ENCODE peak calls at places on chromosomes 6 and 20, in nine cellular contexts. G is psoas muscle, Z is lower lobe of right lung, J is OCI-LY7, A is thoracic aorta, L is neural progenitor cell, O is heart right ventricle, U is adrenal gland, C is PC-3. F is an unnamed sample.

GRCh38 chr6:77987035-77987384 is 334.2 kb downstream of the MEI4 start:
- DNase-seq in G (no peak), Z (no peak), J (no peak), A (no peak), L (no peak), O (no peak), U (no peak), C (no peak), F (no peak)

GRCh38 chr6:1286972-1287600 is 24.8 kb upstream of the FOXQ1 start:
- DNase-seq in G (no peak), Z (peak; percentile 87), J (no peak), A (no peak), L (no peak), O (no peak), U (no peak), C (peak; percentile 82), F (no peak)

GRCh38 chr6:160030103-160030502 is 61.2 kb downstream of the IGF2R start:
- DNase-seq in G (peak; percentile 95), Z (peak; percentile 88), J (no peak), A (peak; percentile 62), L (peak; percentile 80), O (peak; percentile 93), U (peak; percentile 80), C (peak; percentile 91), F (peak; percentile 83)

GRCh38 chr20:23419995-23420901 is 1.0 kb downstream of the NAPB start:
- DNase-seq in G (peak; percentile 68), Z (peak; percentile 78), J (peak; percentile 45), A (no peak), L (peak; percentile 40), O (no peak), U (peak; percentile 66), C (peak; percentile 61), F (peak; percentile 76)

GRCh38 chr6:85472744-85473143 is 22.9 kb downstream of the NT5E start:
- DNase-seq in G (no peak), Z (no peak), J (no peak), A (no peak), L (no peak), O (no peak), U (no peak), C (peak; percentile 68), F (no peak)

GRCh38 chr6:52834481-52834880 is 6.1 kb downstream of the GSTA5 start:
- DNase-seq in G (no peak), Z (no peak), J (no peak), A (no peak), L (no peak), O (no peak), U (no peak), C (peak; percentile 77), F (no peak)

GRCh38 chr20:62066339-62066982 is 780 bp upstream of the TAF4 start:
- DNase-seq in G (peak; percentile 72), Z (peak; percentile 73), J (peak; percentile 62), A (no peak), L (peak; percentile 88), O (peak; percentile 34), U (peak; percentile 60), C (peak; percentile 54), F (no peak)

GRCh38 chr6:104940881-104941693 is 15.8 kb upstream of the LIN28B start:
- DNase-seq in G (peak; percentile 63), Z (peak; percentile 45), J (no peak), A (no peak), L (peak; percentile 94), O (no peak), U (peak; percentile 31), C (peak; percentile 16), F (no peak)

GRCh38 chr6:145823322-145823944 is 8.8 kb upstream of the FBXO30 start:
- DNase-seq in G (no peak), Z (no peak), J (no peak), A (no peak), L (no peak), O (no peak), U (no peak), C (no peak), F (no peak)

GRCh38 chr20:25327521-25328235 is 63.0 kb downstream of the ABHD12 start:
- DNase-seq in G (no peak), Z (no peak), J (no peak), A (no peak), L (no peak), O (no peak), U (no peak), C (no peak), F (no peak)

GRCh38 chr6:138818496-138819194 is 22.8 kb downstream of the ECT2L start:
- DNase-seq in G (no peak), Z (no peak), J (peak; percentile 69), A (no peak), L (no peak), O (no peak), U (no peak), C (peak; percentile 61), F (no peak)

GRCh38 chr6:31122803-31123706 is 2.8 kb upstream of the CDSN start:
- DNase-seq in G (peak; percentile 89), Z (peak; percentile 63), J (no peak), A (no peak), L (no peak), O (peak; percentile 81), U (peak; percentile 79), C (no peak), F (no peak)

GRCh38 chr20:62186887-62187866 is 4.3 kb downstream of the MTG2 start:
- DNase-seq in G (no peak), Z (no peak), J (no peak), A (no peak), L (no peak), O (no peak), U (no peak), C (peak; percentile 8), F (no peak)

GRCh38 chr6:149766156-149766768 is 16.7 kb downstream of the PCMT1 start:
- DNase-seq in G (no peak), Z (no peak), J (no peak), A (no peak), L (no peak), O (peak; percentile 33), U (no peak), C (peak; percentile 51), F (no peak)

GRCh38 chr6:44116643-44117382 is 10.4 kb downstream of the MRPL14 start:
- DNase-seq in G (no peak), Z (no peak), J (no peak), A (no peak), L (no peak), O (no peak), U (no peak), C (peak; percentile 86), F (no peak)

GRCh38 chr6:114144887-114145851 is 174.2 kb upstream of the HDAC2 start:
- DNase-seq in G (no peak), Z (no peak), J (no peak), A (no peak), L (peak; percentile 52), O (no peak), U (no peak), C (no peak), F (no peak)

DNA sequence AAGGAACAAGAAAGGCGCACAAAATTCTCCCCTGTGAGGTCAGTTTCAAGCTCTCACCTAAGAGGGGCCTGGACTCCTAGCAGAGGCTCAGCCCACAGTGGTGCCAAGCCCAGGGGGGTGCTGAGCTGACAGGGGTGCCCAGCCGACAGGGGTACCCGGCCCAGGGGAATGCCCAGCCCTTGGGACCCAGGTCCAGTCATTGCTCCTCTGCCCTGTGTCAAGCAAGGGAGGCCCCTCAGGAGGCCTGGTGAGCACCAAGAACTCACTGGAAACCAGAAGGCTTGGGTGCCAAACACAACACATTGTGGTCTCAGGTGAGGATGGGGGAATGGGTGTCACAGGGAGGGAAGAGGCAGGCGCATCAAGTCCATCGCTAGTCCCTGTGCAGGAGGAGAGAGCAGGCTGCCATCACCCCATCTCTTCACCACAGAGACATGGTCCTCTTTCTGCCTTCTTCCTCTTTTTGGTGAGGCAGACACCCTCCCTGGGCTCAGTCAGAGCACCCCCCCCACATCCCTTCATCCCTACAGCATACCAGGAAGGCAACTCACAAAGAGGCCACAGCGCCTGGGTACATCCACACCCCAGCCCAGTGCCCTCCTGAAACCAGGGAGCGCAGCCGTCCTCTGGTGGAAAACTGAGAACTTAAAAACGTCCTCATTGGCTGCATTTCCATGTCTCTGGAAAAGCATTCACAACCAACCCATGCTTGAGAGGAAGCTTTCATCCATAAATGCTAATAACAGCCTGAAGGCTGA is 111.3 kb downstream of the BANF2 start:
- DNase-seq in G (no peak), Z (no peak), J (peak; percentile 27), A (no peak), L (no peak), O (no peak), U (no peak), C (no peak), F (no peak)
- H3K27ac ChIP-seq in G (no peak overlapping the region), Z (no peak overlapping the region), J (no peak overlapping the region), A (no peak overlapping the region), L (no peak overlapping the region), O (no peak overlapping the region), U (no peak overlapping the region), C (no peak overlapping the region), F (no peak overlapping the region)

GRCh38 chr6:165616116-165616515 is 46.9 kb downstream of the PDE10A start:
- DNase-seq in G (no peak), Z (no peak), J (no peak), A (no peak), L (no peak), O (peak; percentile 67), U (no peak), C (no peak), F (no peak)
- H3K4me3 ChIP-seq in G (peak overlapping the region; percentile 53), Z (no peak overlapping the region), J (no peak overlapping the region), A (peak overlapping the region; percentile 32), L (no peak overlapping the region), O (peak overlapping the region; percentile 44), U (no peak overlapping the region), C (no peak overlapping the region), F (peak overlapping the region; percentile 0)

GRCh38 chr20:10699506-10699905 is 25.7 kb upstream of the JAG1 start:
- DNase-seq in G (no peak), Z (no peak), J (no peak), A (no peak), L (no peak), O (no peak), U (no peak), C (no peak), F (no peak)
- H3K27ac ChIP-seq in G (no peak overlapping the region), Z (no peak overlapping the region), J (no peak overlapping the region), A (no peak overlapping the region), L (no peak overlapping the region), O (no peak overlapping the region), U (no peak overlapping the region), C (no peak overlapping the region), F (no peak overlapping the region)

GRCh38 chr6:108123946-108124345 is 41.9 kb upstream of the NR2E1 start:
- DNase-seq in G (no peak), Z (no peak), J (no peak), A (no peak), L (peak; percentile 67), O (no peak), U (no peak), C (no peak), F (no peak)

GRCh38 chr6:108132863-108133262 is 33.0 kb upstream of the NR2E1 start:
- DNase-seq in G (no peak), Z (no peak), J (no peak), A (no peak), L (no peak), O (no peak), U (no peak), C (no peak), F (no peak)

GRCh38 chr6:108123516-108123929 is 42.3 kb upstream of the NR2E1 start:
- DNase-seq in G (no peak), Z (no peak), J (no peak), A (no peak), L (peak; percentile 31), O (no peak), U (no peak), C (no peak), F (no peak)

GRCh38 chr6:108127056-108127455 is 38.8 kb upstream of the NR2E1 start:
- DNase-seq in G (no peak), Z (no peak), J (no peak), A (no peak), L (no peak), O (no peak), U (no peak), C (no peak), F (no peak)

GRCh38 chr6:108127826-108128225 is 38.0 kb upstream of the NR2E1 start:
- DNase-seq in G (no peak), Z (no peak), J (no peak), A (no peak), L (no peak), O (no peak), U (no peak), C (peak; percentile 87), F (no peak)
- H3K4me3 ChIP-seq in G (no peak overlapping the region), Z (no peak overlapping the region), J (no peak overlapping the region), A (no peak overlapping the region), L (no peak overlapping the region), O (no peak overlapping the region), U (no peak overlapping the region), C (no peak overlapping the region), F (no peak overlapping the region)

F was measured in suprapubic skin.